ENCODE peak calls at places on chromosomes 11 and 22, in ten cellular contexts. Q, E, G, O, Y, X, W, K, D and F are unnamed samples.

GRCh38 chr22:41574847-41575381 is 14.1 kb downstream of the CSDC2 start:
- DNase-seq in E (no peak), X (peak; percentile 27), W (peak; percentile 94), D (peak; percentile 91), Y (no peak), K (peak; percentile 49), G (peak; percentile 91), O (peak; percentile 19), Q (peak; percentile 85), F (peak; percentile 61)

GRCh38 chr11:26286472-26287066 is 45.4 kb upstream of the ANO3 start:
- DNase-seq in O (peak; percentile 37), Y (no peak), D (no peak), E (peak; percentile 27), X (no peak), G (no peak), K (no peak), Q (no peak), W (no peak), F (no peak)

GRCh38 chr22:21594865-21595452 is 27.4 kb downstream of the UBE2L3 start:
- DNase-seq in O (no peak), Y (no peak), E (no peak), K (no peak), G (no peak), Q (no peak), D (no peak), X (no peak), W (no peak), F (no peak)

GRCh38 chr22:19169002-19169946 is 9.3 kb downstream of the SLC25A1 start:
- DNase-seq in O (no peak), W (no peak), G (no peak), E (no peak), Y (peak; percentile 89), D (no peak), X (no peak), Q (no peak), K (no peak), F (no peak)

GRCh38 chr11:113877673-113878060 is 2.3 kb upstream of the USP28 start:
- DNase-seq in X (no peak), E (no peak), Y (no peak), Q (no peak), D (peak; percentile 32), K (no peak), G (no peak), W (no peak), O (no peak), F (no peak)

GRCh38 chr22:19969141-19969928 is 27.7 kb upstream of the TXNRD2 start:
- DNase-seq in E (no peak), K (no peak), D (no peak), X (no peak), O (no peak), Q (no peak), Y (no peak), W (no peak), G (no peak), F (no peak)

GRCh38 chr22:17699696-17700330 is 61.3 kb downstream of the BCL2L13 start:
- DNase-seq in K (no peak), D (no peak), G (no peak), Q (no peak), X (no peak), E (no peak), O (no peak), W (no peak), Y (no peak), F (no peak)

GRCh38 chr11:102144357-102145342 is 34.4 kb downstream of the YAP1 start:
- DNase-seq in W (no peak), D (no peak), O (peak; percentile 70), Q (peak; percentile 56), K (peak; percentile 57), E (no peak), G (peak; percentile 53), X (peak; percentile 43), Y (no peak), F (no peak)

GRCh38 chr11:115701284-115701875 is 197.2 kb upstream of the CADM1 start:
- DNase-seq in D (peak; percentile 50), Y (no peak), K (no peak), X (no peak), G (no peak), E (no peak), W (peak; percentile 56), Q (no peak), O (no peak), F (no peak)

GRCh38 chr11:122375687-122376399 is 259.8 kb upstream of the BLID start:
- DNase-seq in Y (no peak), D (no peak), K (no peak), E (no peak), W (no peak), G (no peak), O (peak; percentile 75), X (no peak), Q (no peak), F (no peak)

GRCh38 chr11:45178890-45179663 is 32.6 kb downstream of the PRDM11 start:
- DNase-seq in W (no peak), Q (no peak), Y (no peak), E (peak; percentile 34), X (no peak), O (peak; percentile 71), G (no peak), D (peak; percentile 50), K (no peak), F (no peak)

GRCh38 chr22:48919851-48920589 is 907.7 kb downstream of the BRD1 start:
- DNase-seq in D (no peak), K (peak; percentile 16), O (no peak), X (no peak), Q (no peak), E (no peak), G (no peak), Y (no peak), W (peak; percentile 29), F (no peak)

GRCh38 chr22:45667486-45667885 is 4.1 kb upstream of the ATXN10 start:
- DNase-seq in Y (no peak), X (no peak), G (no peak), E (no peak), Q (no peak), D (no peak), W (no peak), K (no peak), O (no peak), F (no peak)

GRCh38 chr11:85599083-85599482 is 28.1 kb downstream of the DLG2 start:
- DNase-seq in Y (no peak), Q (no peak), K (no peak), W (no peak), O (no peak), G (no peak), D (no peak), X (no peak), E (no peak), F (no peak)

GRCh38 chr11:9263840-9264380 is 1.2 kb downstream of the DENND5A start:
- DNase-seq in D (no peak), O (peak; percentile 30), W (no peak), G (no peak), X (no peak), Y (no peak), Q (no peak), E (peak; percentile 22), K (no peak), F (no peak)

GRCh38 chr11:91913407-91913806 is 311.2 kb upstream of the FAT3 start:
- DNase-seq in X (no peak), K (no peak), G (no peak), O (no peak), Q (no peak), W (no peak), E (no peak), Y (no peak), D (no peak), F (no peak)

DNA sequence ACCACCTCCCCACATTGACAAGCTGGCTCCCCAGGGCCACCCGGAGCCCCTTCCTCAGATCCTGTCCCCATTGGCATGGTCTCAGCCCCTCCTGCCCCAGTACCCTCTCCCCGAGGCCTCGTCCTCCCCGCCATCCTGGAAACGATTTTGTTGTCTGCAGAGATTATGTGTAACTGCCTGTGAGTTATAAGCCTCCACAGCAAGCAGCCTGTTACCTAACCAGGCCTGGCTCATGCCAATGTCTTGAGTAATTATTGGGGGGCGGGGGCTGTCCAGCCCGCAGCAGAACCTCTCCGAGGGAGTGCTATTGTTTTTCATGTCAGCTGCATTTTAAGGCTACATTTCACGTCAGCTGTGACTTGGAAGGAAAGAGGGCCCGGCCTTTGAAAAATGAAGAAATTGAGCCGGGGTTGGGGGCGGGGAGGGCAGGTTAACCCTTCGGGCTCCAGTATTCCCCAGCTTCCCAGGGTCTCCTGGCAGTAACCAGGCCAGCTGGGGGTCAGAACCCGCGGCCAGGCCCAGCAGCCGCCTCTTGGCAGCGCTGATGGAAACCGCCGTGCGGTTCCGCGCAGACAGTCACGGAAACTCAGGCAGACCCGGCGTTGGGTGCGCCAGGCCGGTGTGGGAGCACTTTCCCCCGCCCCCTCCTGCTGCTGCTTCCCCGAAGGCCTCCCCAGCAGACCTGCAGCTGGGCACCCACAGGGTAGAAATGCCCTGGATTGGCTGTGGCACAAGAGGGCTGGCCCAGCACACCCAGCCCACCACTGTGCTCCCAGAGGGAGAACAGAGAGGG is 59.5 kb downstream of the CDKN1C start:
- DNase-seq in W (peak; percentile 96), O (peak; percentile 95), G (peak; percentile 74), D (peak; percentile 94), X (peak; percentile 81), Q (peak; percentile 92), K (no peak), E (no peak), Y (no peak), F (peak; percentile 74)
- TF ChIP-seq POLR2A in W (no peak), O (no peak), G (no peak), D (no peak), X (peak; percentile 39), Q (peak; percentile 38), K (no peak), E (no peak), Y (no peak), F (no peak)

DNA sequence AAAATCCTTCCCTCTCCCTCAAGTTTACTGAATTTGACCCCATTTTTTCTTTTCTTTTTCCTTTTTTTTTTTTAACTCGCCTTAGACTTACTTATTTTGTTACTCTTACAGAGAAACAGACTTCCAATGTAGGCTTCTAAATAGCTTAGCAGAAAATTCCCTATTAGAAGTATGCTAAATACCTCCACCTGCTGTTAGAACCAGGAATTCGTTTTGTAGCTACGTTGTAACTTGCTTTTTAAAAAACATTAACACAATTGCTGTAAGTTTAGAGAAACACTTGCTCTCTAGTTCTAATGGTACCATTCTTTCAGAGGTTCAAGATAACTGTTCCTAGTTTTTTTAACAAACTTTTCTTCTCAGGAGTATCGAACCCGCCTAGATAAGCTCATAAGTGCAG is 324.2 kb downstream of the DCDC1 start:
- DNase-seq in Y (no peak), G (no peak), Q (no peak), X (no peak), D (no peak), W (no peak), K (no peak), O (no peak), E (peak; percentile 29), F (no peak)
- TF ChIP-seq CTCF in Y (no peak), G (peak; percentile 47), Q (no peak), X (no peak), D (no peak), W (no peak), K (no peak), O (no peak), E (peak; percentile 24), F (no peak)

GRCh38 chr11:20162824-20163777 is 2.8 kb upstream of the DBX1 start:
- DNase-seq in X (no peak), G (no peak), Y (no peak), K (no peak), W (no peak), O (peak; percentile 18), E (peak; percentile 24), D (no peak), Q (no peak), F (no peak)
- H3K4me3 ChIP-seq in X (peak overlapping the region; percentile 17), G (no peak overlapping the region), Y (no peak overlapping the region), K (peak overlapping the region; percentile 9), W (peak overlapping the region; percentile 10), O (no peak overlapping the region), E (peak overlapping the region; percentile 42), D (no peak overlapping the region), Q (peak overlapping the region; percentile 1), F (no peak overlapping the region)

GRCh38 chr11:65078151-65078550 is 5.7 kb downstream of the CDCA5 start:
- DNase-seq in K (peak; percentile 83), O (peak; percentile 17), D (no peak), E (peak; percentile 69), Q (no peak), G (peak; percentile 67), W (no peak), Y (peak; percentile 66), X (peak; percentile 52), F (no peak)
- TF ChIP-seq POLR2A in K (no peak), O (no peak), D (no peak), E (no peak), Q (no peak), G (no peak), W (no peak), Y (no peak), X (no peak), F (no peak)